ENCODE peak calls at places on chromosomes 11 and 22, in four cellular contexts. U is aorta; O is CD4-positive, CD25-positive, alpha-beta regulatory T cell; F is body of pancreas. C is an unnamed sample.
A peak's percentile ranks its signal among the peaks of the same experiment; 100 is the strongest.

GRCh38 chr11:111718436-111719325 is 47.5 kb downstream of the PPP2R1B start:
- DNase-seq in U (no peak), F (peak; percentile 58), O (no peak), C (no peak)

GRCh38 chr22:19514831-19515565 is 9.2 kb downstream of the CLDN5 start:
- DNase-seq in F (no peak), O (no peak), U (no peak), C (no peak)

GRCh38 chr11:18253778-18254338 is 5.4 kb upstream of the SAA2 start:
- DNase-seq in F (no peak), U (no peak), O (no peak), C (no peak)

GRCh38 chr11:102115557-102115956 is 5.3 kb downstream of the YAP1 start:
- DNase-seq in F (peak; percentile 58), U (no peak), O (no peak), C (no peak)

GRCh38 chr11:85665756-85666155 is 827 bp upstream of the CREBZF start:
- DNase-seq in F (peak; percentile 34), O (no peak), U (no peak), C (no peak)

GRCh38 chr11:20342347-20343279 is 20.9 kb upstream of the HTATIP2 start:
- DNase-seq in U (no peak), O (no peak), F (no peak), C (no peak)

GRCh38 chr11:16883179-16883578 is 131.0 kb downstream of the PLEKHA7 start:
- DNase-seq in F (peak; percentile 20), O (no peak), U (no peak), C (peak; percentile 53)

GRCh38 chr22:44648085-44648820 is 53.8 kb upstream of the PRR5 start:
- DNase-seq in F (no peak), O (no peak), U (no peak), C (peak; percentile 77)

GRCh38 chr11:94755494-94755893 is 12.7 kb upstream of the AMOTL1 start:
- DNase-seq in O (no peak), F (no peak), U (no peak), C (no peak)

GRCh38 chr11:62104001-62104400 is 19.8 kb upstream of the INCENP start:
- DNase-seq in U (no peak), F (no peak), O (no peak), C (no peak)

GRCh38 chr22:46598737-46599424 is 21.3 kb upstream of the GRAMD4 start:
- DNase-seq in U (peak; percentile 55), F (peak; percentile 75), O (no peak), C (no peak)

GRCh38 chr11:68643576-68643975 is 40.8 kb upstream of the GAL start:
- DNase-seq in U (no peak), O (no peak), F (no peak), C (no peak)

GRCh38 chr11:75233688-75234295 is 6.8 kb upstream of the TPBGL start:
- DNase-seq in F (no peak), U (no peak), O (no peak), C (no peak)

GRCh38 chr11:31355131-31355530 is 14.4 kb downstream of the DCDC1 start:
- DNase-seq in F (no peak), O (no peak), U (no peak), C (no peak)

GRCh38 chr11:17719028-17719939 is at the start of gene MYOD1:
- DNase-seq in O (no peak), U (no peak), F (no peak), C (no peak)

GRCh38 chr22:28002863-28003565 is 84.0 kb upstream of the PITPNB start:
- DNase-seq in F (no peak), O (no peak), U (no peak), C (no peak)

GRCh38 chr22:45087802-45088201 is 75.9 kb upstream of the NUP50 start:
- DNase-seq in F (no peak), O (no peak), U (no peak), C (no peak)

GRCh38 chr22:37442537-37442936 is 15.3 kb upstream of the ELFN2 start:
- DNase-seq in F (no peak), O (no peak), U (no peak), C (no peak)

GRCh38 chr11:32090774-32091370 is at the start of gene RCN1:
- DNase-seq in F (peak; percentile 44), U (peak; percentile 88), O (no peak), C (peak; percentile 89)

GRCh38 chr11:126405374-126405773 is 49.9 kb downstream of the ST3GAL4 start:
- DNase-seq in U (peak; percentile 44), O (no peak), F (no peak), C (no peak)

GRCh38 chr11:69356703-69357457 is 62.9 kb downstream of the MYEOV start:
- DNase-seq in F (no peak), O (no peak), U (peak; percentile 74), C (no peak)

GRCh38 chr22:40512426-40513136 is 123.9 kb downstream of the MRTFA start:
- DNase-seq in F (peak; percentile 44), O (no peak), U (no peak), C (no peak)

GRCh38 chr22:46001426-46002106 is 24.6 kb upstream of the WNT7B start:
- DNase-seq in U (peak; percentile 79), O (no peak), F (no peak), C (peak; percentile 63)

GRCh38 chr11:88318017-88318416 is 19.5 kb downstream of the CTSC start:
- DNase-seq in O (no peak), F (no peak), U (no peak), C (no peak)

GRCh38 chr11:121426476-121427454 is 25.3 kb upstream of the SORL1 start:
- DNase-seq in O (peak; percentile 31), F (peak; percentile 22), U (peak; percentile 89), C (peak; percentile 55)
- H3K4me1 ChIP-seq in O (peaks cover 15% of the 10 kb centered on the region), F (no peaks in the 10 kb centered on the region), U (no peaks in the 10 kb centered on the region), C (no peaks in the 10 kb centered on the region)

DNA sequence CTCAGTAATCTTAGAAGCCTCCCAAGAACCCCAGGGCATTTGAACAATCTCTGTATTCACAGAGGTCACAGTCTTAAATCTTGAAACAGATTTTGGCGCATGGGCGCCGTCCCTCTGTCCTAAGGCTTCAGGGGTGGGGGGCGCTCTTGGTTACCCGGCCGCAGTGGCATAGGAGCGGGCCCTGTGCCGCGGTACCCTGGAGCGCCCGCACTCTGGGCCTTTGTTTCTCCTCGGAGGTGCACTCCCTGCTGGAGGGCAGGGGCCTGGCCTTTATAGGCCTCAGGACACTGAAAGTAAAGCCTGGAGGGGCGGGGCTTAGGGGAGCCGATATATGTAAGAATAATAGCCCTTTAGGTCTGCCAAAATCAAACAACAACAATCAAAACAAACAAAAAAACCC is 197.3 kb upstream of the FOLH1 start:
- DNase-seq in F (no peak), O (no peak), U (no peak), C (no peak)
- H3K4me3 ChIP-seq in F (no peak overlapping the region), O (no peak overlapping the region), U (no peak overlapping the region), C (no peak overlapping the region)

DNA sequence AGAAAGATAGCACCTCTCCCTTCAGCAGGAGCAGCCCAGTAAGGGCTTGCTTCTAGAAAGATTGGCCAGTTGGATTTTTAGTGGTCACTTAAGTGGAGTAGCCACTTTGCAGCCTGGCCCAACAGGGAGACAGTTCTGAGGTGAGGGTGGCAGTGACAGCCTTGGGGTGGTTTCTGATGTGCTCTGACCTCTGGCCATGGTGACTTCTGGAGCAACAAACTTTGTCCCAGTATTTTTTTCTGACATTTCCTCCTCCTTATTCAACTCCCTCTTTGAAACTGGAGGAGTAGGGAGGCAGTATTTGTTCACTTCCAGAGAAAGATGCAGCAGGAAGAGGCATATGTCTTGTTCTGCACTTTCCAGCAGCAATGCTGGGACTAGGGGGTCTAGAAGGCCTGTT is 37.4 kb downstream of the RCOR2 start:
- DNase-seq in O (no peak), U (no peak), F (no peak), C (no peak)
- H3K4me1 ChIP-seq in O (peaks cover 42% of the 10 kb centered on the region), U (peaks cover 2% of the 10 kb centered on the region), F (peaks cover 67% of the 10 kb centered on the region), C (peaks cover 18% of the 10 kb centered on the region)

GRCh38 chr11:132072880-132073213 is 702.4 kb downstream of the NTM start:
- DNase-seq in U (no peak), O (no peak), F (no peak), C (peak; percentile 59)
- H3K4me3 ChIP-seq in U (no peak overlapping the region), O (no peak overlapping the region), F (no peak overlapping the region), C (no peak overlapping the region)

GRCh38 chr22:29385748-29386147 is 2.6 kb downstream of the AP1B1 start:
- DNase-seq in O (no peak), F (peak; percentile 69), U (no peak), C (peak; percentile 71)

GRCh38 chr22:29383740-29384139 is 4.6 kb downstream of the AP1B1 start:
- DNase-seq in O (no peak), U (no peak), F (no peak), C (no peak)

GRCh38 chr22:29382575-29383328 is 5.6 kb downstream of the AP1B1 start:
- DNase-seq in O (no peak), U (no peak), F (peak; percentile 87), C (no peak)

GRCh38 chr22:29387921-29388758 is at the start of gene AP1B1:
- DNase-seq in O (peak; percentile 89), U (peak; percentile 99), F (peak; percentile 96), C (peak; percentile 98)

DNA sequence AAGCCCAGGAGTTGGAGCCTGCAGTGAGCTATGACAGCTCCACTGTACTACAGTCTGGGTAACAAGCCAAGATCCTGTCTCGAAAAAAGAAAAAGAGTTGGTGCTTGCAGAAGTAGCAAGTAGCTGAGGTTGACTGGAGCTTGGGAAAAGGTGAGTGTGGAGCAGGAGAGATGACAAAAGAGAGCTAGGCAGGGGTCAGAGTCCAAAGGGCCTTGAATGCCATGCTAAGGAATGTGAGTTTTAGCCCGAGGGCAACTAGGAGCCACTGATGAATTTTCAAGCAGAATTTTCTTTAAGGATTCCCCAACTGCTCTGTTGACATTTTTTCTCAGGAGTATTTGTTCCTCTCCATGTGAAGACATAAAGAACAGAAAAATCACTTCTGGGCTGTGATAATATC is 3.1 kb downstream of the AP1B1 start:
- DNase-seq in F (no peak), U (no peak), O (no peak), C (no peak)
- H3K4me1 ChIP-seq in F (peaks cover 83% of the 10 kb centered on the region), U (no peaks in the 10 kb centered on the region), O (peaks cover 20% of the 10 kb centered on the region), C (peaks cover 4% of the 10 kb centered on the region)